ENCODE peak calls at places on chromosomes 3 and 15, in eight cellular contexts. O is IMR-90; I is brain microvascular endothelial cell; M is Peyer's patch; B is mammary epithelial cell; Y is neuronal stem cell; V is OCI-LY7; N is CD8-positive, alpha-beta T cell. E is an unnamed sample.

GRCh38 chr15:40282870-40283614 is at the start of gene ANKRD63:
- DNase-seq in O (no peak), I (no peak), M (no peak), B (no peak), Y (no peak), V (no peak), N (peak), E (no peak)

GRCh38 chr3:30741870-30742269 is 135.5 kb downstream of the TGFBR2 start:
- DNase-seq in O (no peak), I (no peak), M (no peak), B (no peak), Y (no peak), V (no peak), N (no peak), E (no peak)

GRCh38 chr3:122688996-122689395 is 8.4 kb downstream of the PARP14 start:
- DNase-seq in O (no peak), I (no peak), M (no peak), B (no peak), Y (no peak), V (peak), N (no peak), E (no peak)

GRCh38 chr15:67551207-67551743 is 8.8 kb downstream of the MAP2K5 start:
- DNase-seq in O (no peak), I (no peak), M (no peak), B (no peak), Y (no peak), V (no peak), N (no peak), E (no peak)

GRCh38 chr3:16102187-16102561 is 72.3 kb upstream of the GALNT15 start:
- DNase-seq in O (no peak), I (no peak), M (no peak), B (no peak), Y (no peak), V (no peak), N (no peak), E (no peak)

GRCh38 chr3:22228705-22229104 is 477.7 kb upstream of the ZNF385D start:
- DNase-seq in O (no peak), I (no peak), M (no peak), B (no peak), Y (no peak), V (no peak), N (no peak), E (no peak)

GRCh38 chr3:185079620-185080019 is 73.2 kb downstream of the C3orf70 start:
- DNase-seq in O (no peak), I (no peak), M (no peak), B (no peak), Y (no peak), V (no peak), N (no peak), E (no peak)

GRCh38 chr3:49199900-49200281 is 28.5 kb downstream of the KLHDC8B start:
- DNase-seq in O (no peak), I (no peak), M (no peak), B (no peak), Y (no peak), V (no peak), N (no peak), E (no peak)

GRCh38 chr3:139657936-139658335 is 19.8 kb downstream of the NMNAT3 start:
- DNase-seq in O (no peak), I (no peak), M (no peak), B (no peak), Y (no peak), V (no peak), N (no peak), E (no peak)

GRCh38 chr15:71085809-71086208 is 29.5 kb upstream of the THSD4 start:
- DNase-seq in O (no peak), I (no peak), M (no peak), B (no peak), Y (no peak), V (no peak), N (no peak), E (no peak)

GRCh38 chr3:47239929-47240328 is 42.7 kb downstream of the KIF9 start:
- DNase-seq in O (no peak), I (no peak), M (no peak), B (no peak), Y (no peak), V (no peak), N (no peak), E (no peak)

GRCh38 chr3:57512174-57512573 is 32.0 kb downstream of the DNAH12 start:
- DNase-seq in O (peak), I (no peak), M (no peak), B (no peak), Y (no peak), V (no peak), N (no peak), E (no peak)

GRCh38 chr15:63539517-63539916 is 35.1 kb downstream of the USP3 start:
- DNase-seq in O (no peak), I (no peak), M (no peak), B (no peak), Y (no peak), V (no peak), N (no peak), E (no peak)

GRCh38 chr15:40245666-40246065 is 6.8 kb downstream of the PAK6 start:
- DNase-seq in O (no peak), I (no peak), M (peak), B (no peak), Y (no peak), V (no peak), N (no peak), E (no peak)

GRCh38 chr3:165522371-165522770 is 314.9 kb downstream of the BCHE start:
- DNase-seq in O (no peak), I (no peak), M (no peak), B (no peak), Y (no peak), V (no peak), N (no peak), E (no peak)

GRCh38 chr3:165521131-165521871 is 315.9 kb downstream of the BCHE start:
- DNase-seq in O (no peak), I (no peak), M (no peak), B (no peak), Y (no peak), V (no peak), N (no peak), E (no peak)

GRCh38 chr3:165519687-165520086 is 317.5 kb downstream of the BCHE start:
- DNase-seq in O (no peak), I (no peak), M (no peak), B (no peak), Y (no peak), V (no peak), N (no peak), E (no peak)

GRCh38 chr3:165526367-165526766 is 310.9 kb downstream of the BCHE start:
- DNase-seq in O (no peak), I (no peak), M (no peak), B (no peak), Y (no peak), V (no peak), N (no peak), E (no peak)

DNA sequence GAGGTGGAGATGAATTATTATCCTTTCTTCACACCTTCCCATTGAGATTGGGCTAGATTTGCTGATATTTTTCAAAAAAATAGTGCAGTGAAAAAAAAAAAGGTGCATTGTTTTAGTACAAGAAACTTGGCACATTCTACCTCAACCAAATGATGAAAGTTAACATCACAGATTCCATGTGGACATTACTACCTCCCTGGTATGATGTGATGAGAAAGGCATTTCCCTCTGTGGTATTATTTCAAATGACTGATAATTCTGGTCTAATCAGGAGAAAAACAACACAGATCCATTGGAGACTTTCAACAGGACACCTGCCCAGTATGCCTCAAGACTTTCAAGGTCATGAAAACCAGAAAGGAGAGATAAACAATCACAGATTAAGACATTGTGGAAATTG is 313.4 kb downstream of the BCHE start:
- DNase-seq in O (peak), I (peak), M (no peak), B (peak), Y (no peak), V (no peak), N (no peak), E (no peak)
- H3K27ac ChIP-seq in O (no peak), I (no peak), M (no peak), B (no peak), Y (no peak), V (no peak), N (no peak), E (no peak)

GRCh38 chr3:4884901-4885300 is 94.3 kb upstream of the BHLHE40 start:
- DNase-seq in O (no peak), I (no peak), M (no peak), B (no peak), Y (no peak), V (no peak), N (no peak), E (no peak)
- H3K27ac ChIP-seq in O (no peak), I (no peak), M (no peak), B (no peak), Y (no peak), V (no peak), N (no peak), E (no peak)

GRCh38 chr15:42918047-42918446 is 2.5 kb downstream of the TTBK2 start:
- DNase-seq in O (no peak), I (no peak), M (no peak), B (no peak), Y (no peak), V (peak), N (no peak), E (no peak)
- H3K27ac ChIP-seq in O (no peak), I (no peak), M (no peak), B (no peak), Y (no peak), V (no peak), N (no peak), E (no peak)

GRCh38 chr3:107957506-107957905 is 133.3 kb downstream of the CD47 start:
- DNase-seq in O (no peak), I (no peak), M (no peak), B (no peak), Y (no peak), V (no peak), N (no peak), E (no peak)
- H3K27ac ChIP-seq in O (peak), I (no peak), M (peak), B (no peak), Y (no peak), V (no peak), N (no peak), E (no peak)